ENCODE peak calls at places on chromosomes 7 and 10, in four cellular contexts. X, R, Y and P are unnamed samples.

GRCh38 chr10:8181496-8182174 is 127.1 kb downstream of the GATA3 start:
- DNase-seq in Y (no peak), X (no peak), R (no peak), P (no peak)

GRCh38 chr10:56319386-56319785 is 41.7 kb downstream of the ZWINT start:
- DNase-seq in X (no peak), R (no peak), Y (no peak), P (no peak)

GRCh38 chr7:152913492-152913891 is 153.9 kb downstream of the ACTR3B start:
- DNase-seq in Y (no peak), R (no peak), X (no peak), P (no peak)

GRCh38 chr10:77692782-77693181 is 55.2 kb upstream of the KCNMA1 start:
- DNase-seq in X (no peak), Y (peak), R (no peak), P (no peak)

GRCh38 chr10:48834189-48834965 is 105.3 kb downstream of the LRRC18 start:
- DNase-seq in R (no peak), Y (no peak), X (no peak), P (no peak)

GRCh38 chr10:95651346-95652115 is 5.0 kb downstream of the ALDH18A1 start:
- DNase-seq in R (no peak), Y (no peak), X (no peak), P (no peak)

GRCh38 chr10:108597031-108597430 is 1326.3 kb downstream of the XPNPEP1 start:
- DNase-seq in R (no peak), X (no peak), Y (peak), P (no peak)

GRCh38 chr10:97089209-97089865 is 96.4 kb downstream of the SLIT1 start:
- DNase-seq in X (no peak), Y (no peak), R (peak), P (no peak)

GRCh38 chr10:44619521-44619920 is 234.6 kb upstream of the CXCL12 start:
- DNase-seq in X (no peak), Y (no peak), R (no peak), P (no peak)